ENCODE peak calls at places on chromosomes 7 and 10, in six cellular contexts. N, A, I, D, J and M are unnamed samples.

GRCh38 chr10:69345402-69345801 is 67.1 kb downstream of the HK1 start:
- DNase-seq in N (no peak), A (no peak), I (peak; percentile 59), D (no peak), J (no peak), M (no peak)

GRCh38 chr10:15863733-15864132 is 3.4 kb upstream of the MINDY3 start:
- DNase-seq in N (no peak), A (no peak), I (no peak), D (no peak), J (no peak), M (no peak)

GRCh38 chr10:14409247-14409646 is 78.5 kb upstream of the FRMD4A start:
- DNase-seq in N (no peak), A (no peak), I (no peak), D (no peak), J (no peak), M (no peak)

GRCh38 chr7:116588641-116589594 is 64.1 kb downstream of the CAV1 start:
- DNase-seq in N (peak; percentile 74), A (peak; percentile 81), I (no peak), D (no peak), J (no peak), M (peak; percentile 49)

GRCh38 chr10:9848981-9849380 is 1168.7 kb upstream of the CELF2 start:
- DNase-seq in N (no peak), A (no peak), I (no peak), D (no peak), J (no peak), M (no peak)

GRCh38 chr10:75235375-75236177 is at the start of gene COMTD1:
- DNase-seq in N (peak; percentile 82), A (peak; percentile 82), I (peak; percentile 98), D (peak; percentile 91), J (peak; percentile 93), M (peak; percentile 85)

GRCh38 chr7:74104702-74105101 is 21.1 kb downstream of the LIMK1 start:
- DNase-seq in N (no peak), A (peak; percentile 54), I (no peak), D (no peak), J (peak; percentile 75), M (no peak)

GRCh38 chr10:16867556-16867955 is 50.3 kb upstream of the RSU1 start:
- DNase-seq in N (peak; percentile 50), A (peak; percentile 69), I (no peak), D (peak; percentile 21), J (no peak), M (no peak)

GRCh38 chr10:132209130-132209529 is 22.4 kb downstream of the DPYSL4 start:
- DNase-seq in N (no peak), A (peak; percentile 23), I (no peak), D (no peak), J (no peak), M (no peak)

GRCh38 chr10:13105184-13105583 is 5.2 kb downstream of the OPTN start:
- DNase-seq in N (no peak), A (peak; percentile 33), I (no peak), D (no peak), J (no peak), M (no peak)

GRCh38 chr10:96672491-96673175 is 47.7 kb downstream of the PIK3AP1 start:
- DNase-seq in N (no peak), A (no peak), I (no peak), D (no peak), J (no peak), M (no peak)

GRCh38 chr10:72330059-72330426 is 24.7 kb downstream of the DNAJB12 start:
- DNase-seq in N (no peak), A (no peak), I (no peak), D (no peak), J (no peak), M (no peak)

GRCh38 chr7:13979671-13980438 is 9.6 kb downstream of the ETV1 start:
- DNase-seq in N (peak; percentile 60), A (peak; percentile 85), I (no peak), D (no peak), J (no peak), M (no peak)

GRCh38 chr10:117684673-117685211 is 142.2 kb downstream of the EMX2 start:
- DNase-seq in N (no peak), A (no peak), I (no peak), D (no peak), J (no peak), M (no peak)

GRCh38 chr7:5700391-5700985 is 81.0 kb downstream of the RNF216 start:
- DNase-seq in N (no peak), A (no peak), I (no peak), D (no peak), J (no peak), M (no peak)

GRCh38 chr10:69434169-69434568 is 17.1 kb upstream of the TSPAN15 start:
- DNase-seq in N (peak; percentile 47), A (no peak), I (no peak), D (no peak), J (no peak), M (no peak)

GRCh38 chr7:95476904-95477594 is 8.7 kb upstream of the ASB4 start:
- DNase-seq in N (peak; percentile 76), A (peak; percentile 69), I (no peak), D (no peak), J (peak; percentile 42), M (peak; percentile 58)

GRCh38 chr10:75276029-75276872 is 40.5 kb upstream of the COMTD1 start:
- DNase-seq in N (no peak), A (no peak), I (peak; percentile 55), D (no peak), J (no peak), M (no peak)

GRCh38 chr7:22219036-22219435 is 137.9 kb downstream of the RAPGEF5 start:
- DNase-seq in N (peak; percentile 6), A (no peak), I (no peak), D (no peak), J (no peak), M (no peak)

GRCh38 chr7:157347217-157347904 is 10.6 kb downstream of the DNAJB6 start:
- DNase-seq in N (no peak), A (peak; percentile 85), I (no peak), D (no peak), J (peak; percentile 61), M (no peak)

GRCh38 chr7:964401-965231 is 10.1 kb upstream of the ADAP1 start:
- DNase-seq in N (peak; percentile 34), A (peak; percentile 25), I (peak; percentile 66), D (no peak), J (peak; percentile 42), M (no peak)

GRCh38 chr7:617614-618538 is 98.2 kb upstream of the PDGFA start:
- DNase-seq in N (no peak), A (no peak), I (no peak), D (no peak), J (no peak), M (no peak)

GRCh38 chr10:26485150-26485941 is 47.2 kb downstream of the APBB1IP start:
- DNase-seq in N (peak; percentile 54), A (no peak), I (no peak), D (no peak), J (peak; percentile 83), M (no peak)

GRCh38 chr7:72063325-72063724 is 348.8 kb downstream of the CALN1 start:
- DNase-seq in N (no peak), A (no peak), I (no peak), D (no peak), J (no peak), M (no peak)

GRCh38 chr7:51869452-51869851 is 552.8 kb upstream of the COBL start:
- DNase-seq in N (no peak), A (no peak), I (no peak), D (no peak), J (no peak), M (no peak)

DNA sequence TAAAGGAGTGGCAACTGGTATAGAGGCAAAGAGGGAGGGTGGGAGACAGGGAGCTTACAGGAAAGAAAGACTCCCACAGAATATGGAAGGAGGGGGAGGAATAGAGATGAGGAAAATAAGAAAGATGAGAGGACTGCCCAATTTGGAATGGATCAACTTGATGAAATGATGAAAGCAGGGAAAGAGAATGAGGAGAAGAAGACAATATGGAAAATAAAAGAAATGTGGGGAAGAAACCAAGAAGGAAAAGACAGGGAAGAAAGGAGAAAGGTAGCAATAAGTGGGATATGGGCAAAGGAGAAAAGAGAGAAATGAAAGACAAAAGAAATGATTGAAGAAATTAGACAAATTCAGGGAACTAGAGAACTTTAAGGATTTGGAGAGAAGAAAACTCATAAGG is 3.0 kb downstream of the KEL start:
- DNase-seq in N (no peak), A (no peak), I (no peak), D (no peak), J (no peak), M (no peak)
- H4K91ac ChIP-seq in N (no peak overlapping the region), A (no peak overlapping the region), I (no peak overlapping the region), D (no peak overlapping the region), J (no peak overlapping the region), M (no peak overlapping the region)

GRCh38 chr7:90412458-90413184 is 9.4 kb downstream of the CLDN12 start:
- DNase-seq in N (no peak), A (no peak), I (peak; percentile 54), D (no peak), J (no peak), M (no peak)

GRCh38 chr7:90408142-90408541 is 4.9 kb downstream of the CLDN12 start:
- DNase-seq in N (no peak), A (no peak), I (no peak), D (no peak), J (no peak), M (no peak)

GRCh38 chr7:90407484-90407821 is 4.2 kb downstream of the CLDN12 start:
- DNase-seq in N (no peak), A (no peak), I (no peak), D (no peak), J (no peak), M (no peak)

GRCh38 chr7:90411510-90411909 is 8.2 kb downstream of the CLDN12 start:
- DNase-seq in N (no peak), A (peak; percentile 17), I (no peak), D (no peak), J (no peak), M (no peak)

GRCh38 chr7:90409667-90410066 is 6.4 kb downstream of the CLDN12 start:
- DNase-seq in N (no peak), A (no peak), I (no peak), D (no peak), J (no peak), M (no peak)
- H4K91ac ChIP-seq in N (no peak overlapping the region), A (no peak overlapping the region), I (no peak overlapping the region), D (no peak overlapping the region), J (no peak overlapping the region), M (no peak overlapping the region)

DNA sequence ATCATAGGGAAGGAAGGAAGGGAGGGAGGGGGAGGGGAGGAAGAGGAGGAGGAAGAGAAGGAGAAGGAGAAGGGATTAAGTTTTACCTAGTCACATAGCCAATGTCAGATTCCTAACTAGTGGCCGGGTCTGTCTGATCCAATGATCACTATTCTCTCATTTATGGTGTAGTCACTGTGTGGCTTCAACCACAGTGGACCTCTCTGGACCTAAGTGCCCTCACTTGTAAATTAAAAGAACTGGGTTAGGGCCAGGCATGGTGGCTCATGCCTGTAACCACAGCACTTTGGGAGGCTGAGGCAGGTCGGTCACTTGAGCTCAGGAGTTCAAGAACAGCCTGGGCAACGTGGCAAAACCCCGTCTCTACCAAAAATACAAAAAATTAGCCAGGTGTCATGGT is 6.6 kb upstream of the SERPINE1 start:
- DNase-seq in N (no peak), A (no peak), I (no peak), D (no peak), J (no peak), M (no peak)
- H4K91ac ChIP-seq in N (peak overlapping the region; percentile 53), A (peak overlapping the region; percentile 87), I (no peak overlapping the region), D (no peak overlapping the region), J (peak overlapping the region; percentile 69), M (no peak overlapping the region)

GRCh38 chr7:84697506-84697905 is 489.4 kb downstream of the SEMA3D start:
- DNase-seq in N (peak; percentile 79), A (peak; percentile 96), I (no peak), D (no peak), J (peak; percentile 31), M (no peak)

GRCh38 chr7:84688671-84689070 is 494.1 kb upstream of the SEMA3A start:
- DNase-seq in N (peak; percentile 12), A (peak; percentile 50), I (no peak), D (no peak), J (no peak), M (no peak)

GRCh38 chr7:84693483-84693882 is 493.4 kb downstream of the SEMA3D start:
- DNase-seq in N (no peak), A (no peak), I (no peak), D (no peak), J (no peak), M (no peak)
- H4K91ac ChIP-seq in N (no peak overlapping the region), A (no peak overlapping the region), I (no peak overlapping the region), D (no peak overlapping the region), J (no peak overlapping the region), M (no peak overlapping the region)